ENCODE peak calls at places on chromosome 15, in four cellular contexts. G is AG04450, Y is LHCN-M2, K is M059J. S is an unnamed sample.

GRCh38 chr15:69462030-69462492 is 9.4 kb downstream of the RPLP1 start:
- DNase-seq in K (no peak), G (no peak), Y (no peak), S (no peak)

GRCh38 chr15:43275736-43276562 is 9.2 kb upstream of the TGM5 start:
- DNase-seq in K (no peak), G (no peak), Y (no peak), S (no peak)

GRCh38 chr15:88920186-88920891 is 7.2 kb upstream of the MFGE8 start:
- DNase-seq in G (no peak), K (peak; percentile 60), Y (peak; percentile 82), S (peak; percentile 62)

GRCh38 chr15:98776607-98777281 is 128.4 kb downstream of the IGF1R start:
- DNase-seq in Y (peak; percentile 38), K (no peak), G (no peak), S (peak; percentile 80)

GRCh38 chr15:64731807-64732151 is 43.6 kb downstream of the RBPMS2 start:
- DNase-seq in Y (no peak), K (no peak), G (no peak), S (no peak)

GRCh38 chr15:89998141-89998661 is 2.9 kb upstream of the ZNF710 start:
- DNase-seq in Y (peak; percentile 91), G (no peak), K (peak; percentile 87), S (peak; percentile 74)

GRCh38 chr15:34341922-34342736 is 807 bp downstream of the NOP10 start:
- DNase-seq in Y (no peak), G (no peak), K (no peak), S (no peak)

GRCh38 chr15:40325188-40325587 is 1.7 kb downstream of the INAFM2 start:
- DNase-seq in Y (no peak), G (no peak), K (no peak), S (no peak)

GRCh38 chr15:59963322-59963721 is 40.8 kb upstream of the FOXB1 start:
- DNase-seq in G (no peak), K (no peak), Y (no peak), S (no peak)

GRCh38 chr15:101135532-101136166 is 116.2 kb downstream of the CHSY1 start:
- DNase-seq in G (no peak), K (no peak), Y (no peak), S (no peak)

GRCh38 chr15:77266708-77267387 is 153.1 kb downstream of the PEAK1 start:
- DNase-seq in Y (no peak), K (peak; percentile 96), G (no peak), S (peak; percentile 84)

S was measured in Daoy.